ENCODE peak calls at places on chromosomes 5 and 9, in nine cellular contexts. One of them, this sample, is unnamed.

GRCh38 chr5:67824852-67825251 is 390.7 kb upstream of the PIK3R1 start:
- DNase-seq in adrenal gland: no peak
- DNase-seq in chondrocyte: no peak
- DNase-seq in osteocyte: no peak
- DNase-seq in choroid plexus epithelial cell: no peak
- DNase-seq in PC-9: no peak
- DNase-seq in osteoblast: no peak
- DNase-seq in cardiac muscle cell: no peak
- DNase-seq in right lobe of liver: no peak
- DNase-seq in this sample: no peak

GRCh38 chr5:111472096-111472495 is 40.2 kb downstream of the STARD4 start:
- DNase-seq in adrenal gland: no peak
- DNase-seq in chondrocyte: no peak
- DNase-seq in osteocyte: no peak
- DNase-seq in choroid plexus epithelial cell: no peak
- DNase-seq in PC-9: no peak
- DNase-seq in osteoblast: no peak
- DNase-seq in cardiac muscle cell: no peak
- DNase-seq in right lobe of liver: no peak
- DNase-seq in this sample: no peak

GRCh38 chr9:13552606-13553215 is 273.2 kb upstream of the MPDZ start:
- DNase-seq in adrenal gland: no peak
- DNase-seq in chondrocyte: no peak
- DNase-seq in osteocyte: no peak
- DNase-seq in choroid plexus epithelial cell: no peak
- DNase-seq in PC-9: no peak
- DNase-seq in osteoblast: no peak
- DNase-seq in cardiac muscle cell: no peak
- DNase-seq in right lobe of liver: no peak
- DNase-seq in this sample: no peak

GRCh38 chr9:126612329-126612812 is 1.4 kb upstream of the LMX1B start:
- DNase-seq in adrenal gland: no peak
- DNase-seq in chondrocyte: peak
- DNase-seq in osteocyte: no peak
- DNase-seq in choroid plexus epithelial cell: no peak
- DNase-seq in PC-9: no peak
- DNase-seq in osteoblast: no peak
- DNase-seq in cardiac muscle cell: no peak
- DNase-seq in right lobe of liver: no peak
- DNase-seq in this sample: no peak

GRCh38 chr5:143245929-143246561 is 157.4 kb downstream of the NR3C1 start:
- DNase-seq in adrenal gland: peak
- DNase-seq in chondrocyte: no peak
- DNase-seq in osteocyte: no peak
- DNase-seq in choroid plexus epithelial cell: peak
- DNase-seq in PC-9: peak
- DNase-seq in osteoblast: peak
- DNase-seq in cardiac muscle cell: peak
- DNase-seq in right lobe of liver: no peak
- DNase-seq in this sample: peak

GRCh38 chr9:93598647-93599241 is 22.4 kb downstream of the PHF2 start:
- DNase-seq in adrenal gland: peak
- DNase-seq in chondrocyte: no peak
- DNase-seq in osteocyte: no peak
- DNase-seq in choroid plexus epithelial cell: no peak
- DNase-seq in PC-9: no peak
- DNase-seq in osteoblast: no peak
- DNase-seq in cardiac muscle cell: no peak
- DNase-seq in right lobe of liver: no peak
- DNase-seq in this sample: no peak

GRCh38 chr5:53426878-53427277 is 53.6 kb upstream of the FST start:
- DNase-seq in adrenal gland: no peak
- DNase-seq in chondrocyte: no peak
- DNase-seq in osteocyte: no peak
- DNase-seq in choroid plexus epithelial cell: no peak
- DNase-seq in PC-9: no peak
- DNase-seq in osteoblast: no peak
- DNase-seq in cardiac muscle cell: no peak
- DNase-seq in right lobe of liver: no peak
- DNase-seq in this sample: no peak

GRCh38 chr9:93575706-93576295 is 583 bp upstream of the PHF2 start:
- DNase-seq in adrenal gland: peak
- DNase-seq in chondrocyte: peak
- DNase-seq in osteocyte: peak
- DNase-seq in choroid plexus epithelial cell: no peak
- DNase-seq in PC-9: no peak
- DNase-seq in osteoblast: peak
- DNase-seq in cardiac muscle cell: peak
- DNase-seq in right lobe of liver: peak
- DNase-seq in this sample: no peak

GRCh38 chr9:111798786-111799185 is 4.0 kb upstream of the SHOC1 start:
- DNase-seq in adrenal gland: no peak
- DNase-seq in chondrocyte: no peak
- DNase-seq in osteocyte: no peak
- DNase-seq in choroid plexus epithelial cell: peak
- DNase-seq in PC-9: no peak
- DNase-seq in osteoblast: no peak
- DNase-seq in cardiac muscle cell: peak
- DNase-seq in right lobe of liver: no peak
- DNase-seq in this sample: no peak

GRCh38 chr5:150809363-150809762 is 30.8 kb downstream of the SMIM3 start:
- DNase-seq in adrenal gland: no peak
- DNase-seq in chondrocyte: no peak
- DNase-seq in osteocyte: no peak
- DNase-seq in choroid plexus epithelial cell: no peak
- DNase-seq in PC-9: no peak
- DNase-seq in osteoblast: no peak
- DNase-seq in cardiac muscle cell: no peak
- DNase-seq in right lobe of liver: no peak
- DNase-seq in this sample: no peak

GRCh38 chr9:138083873-138084272 is 206.3 kb downstream of the CACNA1B start:
- DNase-seq in adrenal gland: no peak
- DNase-seq in chondrocyte: no peak
- DNase-seq in osteocyte: peak
- DNase-seq in choroid plexus epithelial cell: no peak
- DNase-seq in PC-9: no peak
- DNase-seq in osteoblast: no peak
- DNase-seq in cardiac muscle cell: no peak
- DNase-seq in right lobe of liver: no peak
- DNase-seq in this sample: no peak

GRCh38 chr5:16033196-16033925 is 146.2 kb downstream of the MARCHF11 start:
- DNase-seq in adrenal gland: no peak
- DNase-seq in chondrocyte: no peak
- DNase-seq in osteocyte: no peak
- DNase-seq in choroid plexus epithelial cell: no peak
- DNase-seq in PC-9: no peak
- DNase-seq in osteoblast: no peak
- DNase-seq in cardiac muscle cell: no peak
- DNase-seq in right lobe of liver: no peak
- DNase-seq in this sample: no peak

GRCh38 chr5:161687316-161687715 is 1.8 kb downstream of the GABRA6 start:
- DNase-seq in adrenal gland: no peak
- DNase-seq in chondrocyte: no peak
- DNase-seq in osteocyte: no peak
- DNase-seq in choroid plexus epithelial cell: no peak
- DNase-seq in PC-9: no peak
- DNase-seq in osteoblast: no peak
- DNase-seq in cardiac muscle cell: no peak
- DNase-seq in right lobe of liver: no peak
- DNase-seq in this sample: no peak

GRCh38 chr9:15277400-15278137 is 29.4 kb downstream of the TTC39B start:
- DNase-seq in adrenal gland: peak
- DNase-seq in chondrocyte: no peak
- DNase-seq in osteocyte: no peak
- DNase-seq in choroid plexus epithelial cell: peak
- DNase-seq in PC-9: no peak
- DNase-seq in osteoblast: no peak
- DNase-seq in cardiac muscle cell: peak
- DNase-seq in right lobe of liver: no peak
- DNase-seq in this sample: no peak

GRCh38 chr9:32550046-32550608 is 2.0 kb upstream of the SMIM27 start:
- DNase-seq in adrenal gland: no peak
- DNase-seq in chondrocyte: no peak
- DNase-seq in osteocyte: no peak
- DNase-seq in choroid plexus epithelial cell: peak
- DNase-seq in PC-9: no peak
- DNase-seq in osteoblast: peak
- DNase-seq in cardiac muscle cell: peak
- DNase-seq in right lobe of liver: no peak
- DNase-seq in this sample: no peak

GRCh38 chr9:93666279-93666784 is 89.9 kb downstream of the PHF2 start:
- DNase-seq in adrenal gland: peak
- DNase-seq in chondrocyte: no peak
- DNase-seq in osteocyte: peak
- DNase-seq in choroid plexus epithelial cell: no peak
- DNase-seq in PC-9: no peak
- DNase-seq in osteoblast: peak
- DNase-seq in cardiac muscle cell: no peak
- DNase-seq in right lobe of liver: no peak
- DNase-seq in this sample: no peak

GRCh38 chr9:36903541-36904435 is 130.3 kb downstream of the PAX5 start:
- DNase-seq in adrenal gland: peak
- DNase-seq in chondrocyte: no peak
- DNase-seq in osteocyte: peak
- DNase-seq in choroid plexus epithelial cell: peak
- DNase-seq in PC-9: peak
- DNase-seq in osteoblast: peak
- DNase-seq in cardiac muscle cell: peak
- DNase-seq in right lobe of liver: no peak
- DNase-seq in this sample: peak

GRCh38 chr5:142439208-142439607 is 114.4 kb upstream of the SPRY4 start:
- DNase-seq in adrenal gland: no peak
- DNase-seq in chondrocyte: no peak
- DNase-seq in osteocyte: no peak
- DNase-seq in choroid plexus epithelial cell: peak
- DNase-seq in PC-9: no peak
- DNase-seq in osteoblast: no peak
- DNase-seq in cardiac muscle cell: peak
- DNase-seq in right lobe of liver: no peak
- DNase-seq in this sample: no peak

DNA sequence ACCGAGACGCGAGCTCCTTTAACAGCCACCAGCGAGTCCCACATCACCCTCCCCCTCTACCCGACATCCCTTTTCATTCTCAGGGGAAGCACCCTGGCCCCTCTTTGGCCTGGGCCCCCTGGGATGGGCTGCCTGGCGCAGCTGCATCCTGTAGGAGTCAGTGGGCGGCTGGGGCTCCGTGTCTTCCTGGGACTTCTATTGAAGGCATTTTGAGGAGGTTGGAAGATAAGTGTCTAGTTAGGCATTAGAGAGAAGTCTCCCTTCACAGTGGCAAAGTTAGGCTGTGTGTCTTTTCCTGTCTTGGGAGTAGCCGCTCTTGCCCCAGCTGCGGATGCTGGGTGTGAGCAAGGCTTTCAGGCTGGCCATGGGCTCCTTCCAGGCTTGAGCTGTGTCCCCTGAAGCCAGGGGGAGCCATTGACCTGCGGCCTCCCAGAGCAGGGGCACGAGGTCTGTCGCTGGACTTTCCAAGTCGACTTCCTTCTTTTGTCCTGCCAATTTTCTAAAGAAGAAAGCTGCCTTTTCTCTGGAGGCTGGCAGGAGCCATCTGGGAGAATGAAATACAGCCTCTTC is 18.6 kb upstream of the NKD2 start:
- DNase-seq in adrenal gland: peak
- DNase-seq in chondrocyte: no peak
- DNase-seq in osteocyte: peak
- DNase-seq in choroid plexus epithelial cell: no peak
- DNase-seq in PC-9: no peak
- DNase-seq in osteoblast: peak
- DNase-seq in cardiac muscle cell: peak
- DNase-seq in right lobe of liver: peak
- DNase-seq in this sample: no peak
- TF ChIP-seq CTCF in adrenal gland: peak
- TF ChIP-seq CTCF in chondrocyte: no peak
- TF ChIP-seq CTCF in osteocyte: no peak
- TF ChIP-seq CTCF in choroid plexus epithelial cell: no peak
- TF ChIP-seq CTCF in PC-9: peak
- TF ChIP-seq CTCF in osteoblast: no peak
- TF ChIP-seq CTCF in cardiac muscle cell: peak
- TF ChIP-seq CTCF in right lobe of liver: peak
- TF ChIP-seq CTCF in this sample: no peak

GRCh38 chr5:176447538-176447981 is 625 bp upstream of the FAF2 start:
- DNase-seq in adrenal gland: no peak
- DNase-seq in chondrocyte: no peak
- DNase-seq in osteocyte: no peak
- DNase-seq in choroid plexus epithelial cell: no peak
- DNase-seq in PC-9: no peak
- DNase-seq in osteoblast: no peak
- DNase-seq in cardiac muscle cell: no peak
- DNase-seq in right lobe of liver: peak
- DNase-seq in this sample: no peak
- TF ChIP-seq CTCF in adrenal gland: no peak
- TF ChIP-seq CTCF in chondrocyte: no peak
- TF ChIP-seq CTCF in osteocyte: no peak
- TF ChIP-seq CTCF in choroid plexus epithelial cell: peak
- TF ChIP-seq CTCF in PC-9: no peak
- TF ChIP-seq CTCF in osteoblast: no peak
- TF ChIP-seq CTCF in cardiac muscle cell: no peak
- TF ChIP-seq CTCF in right lobe of liver: no peak
- TF ChIP-seq CTCF in this sample: no peak

DNA sequence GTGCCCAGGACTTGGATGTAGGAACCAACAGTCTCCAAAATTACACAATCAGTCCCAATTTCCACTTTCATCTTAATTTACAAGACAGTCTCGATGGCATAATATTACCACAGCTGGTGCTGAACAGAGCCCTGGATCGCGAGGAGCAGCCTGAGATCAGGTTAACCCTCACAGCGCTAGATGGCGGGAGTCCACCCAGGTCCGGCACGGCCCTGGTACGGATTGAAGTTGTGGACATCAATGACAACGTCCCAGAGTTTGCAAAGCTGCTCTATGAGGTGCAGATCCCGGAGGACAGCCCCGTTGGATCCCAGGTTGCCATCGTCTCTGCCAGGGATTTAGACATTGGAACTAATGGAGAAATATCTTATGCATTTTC is 837 bp downstream of the PCDHB2 start:
- DNase-seq in adrenal gland: no peak
- DNase-seq in chondrocyte: no peak
- DNase-seq in osteocyte: no peak
- DNase-seq in choroid plexus epithelial cell: no peak
- DNase-seq in PC-9: no peak
- DNase-seq in osteoblast: no peak
- DNase-seq in cardiac muscle cell: no peak
- DNase-seq in right lobe of liver: no peak
- DNase-seq in this sample: no peak
- TF ChIP-seq CTCF in adrenal gland: no peak
- TF ChIP-seq CTCF in chondrocyte: no peak
- TF ChIP-seq CTCF in osteocyte: no peak
- TF ChIP-seq CTCF in choroid plexus epithelial cell: no peak
- TF ChIP-seq CTCF in PC-9: no peak
- TF ChIP-seq CTCF in osteoblast: no peak
- TF ChIP-seq CTCF in cardiac muscle cell: no peak
- TF ChIP-seq CTCF in right lobe of liver: no peak
- TF ChIP-seq CTCF in this sample: no peak

DNA sequence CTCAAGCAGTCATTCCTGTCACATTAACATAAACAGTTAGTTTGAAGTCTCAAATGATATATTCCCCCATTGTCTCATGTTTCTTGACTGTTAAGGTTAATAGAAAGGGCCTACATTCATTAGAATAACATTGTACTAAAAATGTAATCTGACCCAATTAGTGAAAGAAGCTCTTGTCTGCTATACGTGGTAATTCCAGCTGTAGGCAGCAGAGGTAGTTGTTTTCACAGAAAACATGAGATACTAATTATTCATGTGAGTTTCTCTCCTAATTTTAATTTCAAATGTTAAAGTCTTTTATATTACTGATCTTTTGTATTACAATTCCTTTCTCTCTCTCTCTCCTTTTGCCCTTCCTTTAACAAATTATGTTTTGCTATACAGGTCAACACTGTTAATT is 26.0 kb upstream of the AP3B1 start:
- DNase-seq in adrenal gland: no peak
- DNase-seq in chondrocyte: no peak
- DNase-seq in osteocyte: no peak
- DNase-seq in choroid plexus epithelial cell: peak
- DNase-seq in PC-9: no peak
- DNase-seq in osteoblast: peak
- DNase-seq in cardiac muscle cell: peak
- DNase-seq in right lobe of liver: no peak
- DNase-seq in this sample: peak
- TF ChIP-seq CTCF in adrenal gland: peak
- TF ChIP-seq CTCF in chondrocyte: peak
- TF ChIP-seq CTCF in osteocyte: peak
- TF ChIP-seq CTCF in choroid plexus epithelial cell: peak
- TF ChIP-seq CTCF in PC-9: peak
- TF ChIP-seq CTCF in osteoblast: peak
- TF ChIP-seq CTCF in cardiac muscle cell: peak
- TF ChIP-seq CTCF in right lobe of liver: peak
- TF ChIP-seq CTCF in this sample: peak